ENCODE peak calls at places on chromosomes 5 and 9, in ten cellular contexts. V, G, Q, J, A, O, N, M, D and F are unnamed samples.

GRCh38 chr5:54226215-54226614 is 84.2 kb downstream of the ARL15 start:
- DNase-seq in V (no peak), G (no peak), Q (no peak), J (no peak), A (no peak), O (no peak), N (no peak), M (no peak), D (no peak), F (no peak)

GRCh38 chr5:96569770-96570169 is 92.4 kb upstream of the CAST start:
- DNase-seq in V (peak), G (no peak), Q (no peak), J (no peak), A (no peak), O (no peak), N (no peak), M (no peak), D (no peak), F (no peak)

GRCh38 chr5:7745882-7746735 is 104.8 kb downstream of the CFAP90 start:
- DNase-seq in V (peak), G (peak), Q (peak), J (peak), A (peak), O (peak), N (no peak), M (peak), D (peak), F (no peak)

GRCh38 chr5:139681466-139681865 is 33.3 kb downstream of the CXXC5 start:
- DNase-seq in V (no peak), G (no peak), Q (no peak), J (no peak), A (no peak), O (no peak), N (no peak), M (no peak), D (no peak), F (no peak)

GRCh38 chr9:98162638-98163037 is 29.8 kb downstream of the CORO2A start:
- DNase-seq in V (peak), G (no peak), Q (no peak), J (no peak), A (no peak), O (no peak), N (no peak), M (no peak), D (no peak), F (no peak)

GRCh38 chr5:78705826-78706225 is 57.3 kb upstream of the LHFPL2 start:
- DNase-seq in V (peak), G (no peak), Q (no peak), J (no peak), A (no peak), O (no peak), N (no peak), M (no peak), D (no peak), F (no peak)

GRCh38 chr9:4143951-4144717 is 155.7 kb downstream of the GLIS3 start:
- DNase-seq in V (peak), G (no peak), Q (no peak), J (no peak), A (no peak), O (no peak), N (no peak), M (no peak), D (no peak), F (no peak)

GRCh38 chr9:124492818-124493217 is 14.4 kb downstream of the NR5A1 start:
- DNase-seq in V (no peak), G (no peak), Q (no peak), J (no peak), A (no peak), O (no peak), N (no peak), M (no peak), D (no peak), F (no peak)

GRCh38 chr5:82168294-82168693 is 109.9 kb downstream of the RPS23 start:
- DNase-seq in V (no peak), G (no peak), Q (no peak), J (no peak), A (no peak), O (no peak), N (no peak), M (no peak), D (no peak), F (no peak)

GRCh38 chr9:75088646-75089368 is 493 bp downstream of the OSTF1 start:
- DNase-seq in V (peak), G (no peak), Q (peak), J (peak), A (peak), O (no peak), N (peak), M (peak), D (no peak), F (no peak)

GRCh38 chr9:136292591-136293448 is 11.1 kb downstream of the CCDC187 start:
- DNase-seq in V (no peak), G (no peak), Q (no peak), J (no peak), A (no peak), O (no peak), N (no peak), M (no peak), D (no peak), F (no peak)

GRCh38 chr9:129572517-129572916 is 48.4 kb downstream of the C9orf50 start:
- DNase-seq in V (no peak), G (no peak), Q (no peak), J (no peak), A (no peak), O (no peak), N (no peak), M (no peak), D (no peak), F (no peak)

GRCh38 chr5:154524181-154524580 is 46.2 kb upstream of the HAND1 start:
- DNase-seq in V (no peak), G (no peak), Q (no peak), J (no peak), A (no peak), O (no peak), N (no peak), M (no peak), D (no peak), F (no peak)

GRCh38 chr5:93357686-93358085 is 223.3 kb downstream of the NR2F1-AS1 start:
- DNase-seq in V (peak), G (no peak), Q (no peak), J (no peak), A (no peak), O (no peak), N (no peak), M (no peak), D (no peak), F (no peak)

GRCh38 chr9:129983891-129984290 is 59.1 kb downstream of the FNBP1 start:
- DNase-seq in V (no peak), G (no peak), Q (no peak), J (no peak), A (no peak), O (no peak), N (no peak), M (no peak), D (no peak), F (no peak)

GRCh38 chr9:103372828-103373227 is 377.7 kb downstream of the CYLC2 start:
- DNase-seq in V (no peak), G (no peak), Q (no peak), J (no peak), A (no peak), O (no peak), N (no peak), M (no peak), D (no peak), F (no peak)

GRCh38 chr9:98909935-98910334 is 33.8 kb upstream of the COL15A1 start:
- DNase-seq in V (no peak), G (no peak), Q (peak), J (no peak), A (no peak), O (no peak), N (no peak), M (no peak), D (no peak), F (no peak)

GRCh38 chr9:93684806-93685553 is 108.6 kb downstream of the PHF2 start:
- DNase-seq in V (no peak), G (no peak), Q (no peak), J (no peak), A (no peak), O (no peak), N (no peak), M (no peak), D (no peak), F (no peak)

GRCh38 chr9:133592731-133593409 is 16.3 kb downstream of the FAM163B start:
- DNase-seq in V (no peak), G (no peak), Q (no peak), J (no peak), A (no peak), O (no peak), N (no peak), M (no peak), D (no peak), F (no peak)

GRCh38 chr9:98150164-98150563 is 31.1 kb upstream of the TRIM14 start:
- DNase-seq in V (no peak), G (no peak), Q (no peak), J (no peak), A (no peak), O (no peak), N (no peak), M (no peak), D (no peak), F (no peak)

GRCh38 chr5:160188151-160188967 is 40.9 kb upstream of the FABP6 start:
- DNase-seq in V (no peak), G (peak), Q (peak), J (no peak), A (peak), O (no peak), N (no peak), M (peak), D (no peak), F (no peak)

GRCh38 chr9:132559711-132560110 is 22.7 kb upstream of the BARHL1 start:
- DNase-seq in V (no peak), G (no peak), Q (no peak), J (no peak), A (no peak), O (no peak), N (no peak), M (no peak), D (no peak), F (no peak)

GRCh38 chr9:133950206-133950915 is 41.8 kb downstream of the VAV2 start:
- DNase-seq in V (no peak), G (no peak), Q (no peak), J (no peak), A (peak), O (no peak), N (no peak), M (no peak), D (peak), F (no peak)

GRCh38 chr5:2207966-2208544 is 325.3 kb upstream of the IRX4 start:
- DNase-seq in V (peak), G (no peak), Q (no peak), J (peak), A (no peak), O (no peak), N (no peak), M (peak), D (no peak), F (no peak)

GRCh38 chr5:176812269-176813259 is 2.2 kb downstream of the UNC5A start:
- DNase-seq in V (no peak), G (no peak), Q (no peak), J (no peak), A (peak), O (no peak), N (no peak), M (no peak), D (no peak), F (no peak)

GRCh38 chr5:105508519-105508918 is 1945.9 kb upstream of the NUDT12 start:
- DNase-seq in V (no peak), G (no peak), Q (no peak), J (no peak), A (peak), O (no peak), N (no peak), M (no peak), D (no peak), F (no peak)

GRCh38 chr5:98205691-98206461 is 567.6 kb upstream of the RGMB start:
- DNase-seq in V (peak), G (no peak), Q (no peak), J (no peak), A (no peak), O (no peak), N (no peak), M (no peak), D (no peak), F (no peak)

GRCh38 chr5:72693546-72693945 is 122.9 kb upstream of the TNPO1 start:
- DNase-seq in V (no peak), G (no peak), Q (no peak), J (no peak), A (no peak), O (no peak), N (no peak), M (no peak), D (no peak), F (no peak)

GRCh38 chr9:110320651-110321050 is 17.0 kb downstream of the TXNDC8 start:
- DNase-seq in V (no peak), G (no peak), Q (no peak), J (no peak), A (no peak), O (no peak), N (no peak), M (no peak), D (no peak), F (no peak)

GRCh38 chr5:72330712-72331111 is 10.5 kb downstream of the PTCD2 start:
- DNase-seq in V (no peak), G (no peak), Q (no peak), J (no peak), A (no peak), O (no peak), N (no peak), M (no peak), D (no peak), F (no peak)

GRCh38 chr9:33452828-33453271 is 5.5 kb upstream of the AQP3 start:
- DNase-seq in V (peak), G (no peak), Q (no peak), J (no peak), A (peak), O (peak), N (no peak), M (peak), D (peak), F (peak)

GRCh38 chr9:109953813-109954489 is 174.0 kb downstream of the PALM2AKAP2 start:
- DNase-seq in V (no peak), G (no peak), Q (no peak), J (no peak), A (no peak), O (no peak), N (no peak), M (no peak), D (no peak), F (no peak)

GRCh38 chr5:169803077-169803981 is 166.3 kb downstream of the DOCK2 start:
- DNase-seq in V (no peak), G (no peak), Q (peak), J (no peak), A (peak), O (no peak), N (no peak), M (no peak), D (no peak), F (no peak)
- H3K27ac ChIP-seq in V (no peak), G (no peak), Q (peak), J (no peak), A (peak), O (no peak), N (no peak), M (no peak), D (no peak), F (no peak)

DNA sequence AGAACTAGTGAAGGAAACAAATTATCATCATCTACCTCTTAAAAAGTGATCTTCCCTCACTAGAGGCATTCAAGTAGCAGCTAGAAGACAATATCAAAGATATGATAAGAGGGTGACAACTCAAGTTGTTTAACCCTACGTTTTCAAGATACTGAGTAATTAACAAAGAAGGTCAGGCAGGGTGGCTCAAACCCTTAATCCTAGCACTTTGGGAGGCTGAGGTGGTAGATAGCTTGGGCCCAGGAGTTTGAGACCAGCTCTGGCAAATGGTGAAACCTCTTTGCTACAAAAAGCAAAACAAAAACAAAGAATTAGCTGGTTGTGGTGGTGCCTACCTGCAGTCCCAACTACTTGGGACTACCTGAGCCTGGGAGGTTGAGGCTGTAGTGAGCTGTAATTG is 408.2 kb upstream of the TUSC1 start:
- DNase-seq in V (no peak), G (no peak), Q (no peak), J (no peak), A (no peak), O (no peak), N (no peak), M (no peak), D (no peak), F (no peak)
- H3K27ac ChIP-seq in V (no peak), G (no peak), Q (no peak), J (no peak), A (no peak), O (no peak), N (no peak), M (no peak), D (no peak), F (no peak)

GRCh38 chr5:40384782-40385390 is 294.8 kb upstream of the PTGER4 start:
- DNase-seq in V (no peak), G (no peak), Q (no peak), J (no peak), A (no peak), O (no peak), N (no peak), M (no peak), D (no peak), F (no peak)

GRCh38 chr5:40381676-40382363 is 297.9 kb upstream of the PTGER4 start:
- DNase-seq in V (peak), G (no peak), Q (no peak), J (no peak), A (no peak), O (no peak), N (no peak), M (no peak), D (no peak), F (no peak)

GRCh38 chr5:40383719-40384651 is 295.7 kb upstream of the PTGER4 start:
- DNase-seq in V (peak), G (no peak), Q (no peak), J (no peak), A (peak), O (no peak), N (no peak), M (no peak), D (no peak), F (no peak)

GRCh38 chr5:40386293-40386692 is 293.4 kb upstream of the PTGER4 start:
- DNase-seq in V (peak), G (no peak), Q (no peak), J (no peak), A (peak), O (no peak), N (no peak), M (no peak), D (peak), F (no peak)

GRCh38 chr5:40385544-40385943 is 294.2 kb upstream of the PTGER4 start:
- DNase-seq in V (peak), G (no peak), Q (no peak), J (no peak), A (no peak), O (no peak), N (no peak), M (peak), D (no peak), F (no peak)
- H3K27ac ChIP-seq in V (peak), G (no peak), Q (no peak), J (no peak), A (no peak), O (peak), N (no peak), M (no peak), D (no peak), F (no peak)

GRCh38 chr5:149404746-149405549 is 25.9 kb upstream of the IL17B start:
- DNase-seq in V (peak), G (no peak), Q (no peak), J (no peak), A (peak), O (no peak), N (no peak), M (peak), D (no peak), F (no peak)

GRCh38 chr5:149406203-149406978 is 27.3 kb upstream of the IL17B start:
- DNase-seq in V (no peak), G (peak), Q (no peak), J (no peak), A (peak), O (no peak), N (no peak), M (peak), D (no peak), F (no peak)

GRCh38 chr5:149402291-149402690 is 23.2 kb upstream of the IL17B start:
- DNase-seq in V (no peak), G (no peak), Q (no peak), J (no peak), A (no peak), O (no peak), N (no peak), M (no peak), D (no peak), F (no peak)

GRCh38 chr5:149405550-149406202 is 26.6 kb upstream of the IL17B start:
- DNase-seq in V (no peak), G (no peak), Q (no peak), J (no peak), A (no peak), O (no peak), N (no peak), M (no peak), D (no peak), F (no peak)

DNA sequence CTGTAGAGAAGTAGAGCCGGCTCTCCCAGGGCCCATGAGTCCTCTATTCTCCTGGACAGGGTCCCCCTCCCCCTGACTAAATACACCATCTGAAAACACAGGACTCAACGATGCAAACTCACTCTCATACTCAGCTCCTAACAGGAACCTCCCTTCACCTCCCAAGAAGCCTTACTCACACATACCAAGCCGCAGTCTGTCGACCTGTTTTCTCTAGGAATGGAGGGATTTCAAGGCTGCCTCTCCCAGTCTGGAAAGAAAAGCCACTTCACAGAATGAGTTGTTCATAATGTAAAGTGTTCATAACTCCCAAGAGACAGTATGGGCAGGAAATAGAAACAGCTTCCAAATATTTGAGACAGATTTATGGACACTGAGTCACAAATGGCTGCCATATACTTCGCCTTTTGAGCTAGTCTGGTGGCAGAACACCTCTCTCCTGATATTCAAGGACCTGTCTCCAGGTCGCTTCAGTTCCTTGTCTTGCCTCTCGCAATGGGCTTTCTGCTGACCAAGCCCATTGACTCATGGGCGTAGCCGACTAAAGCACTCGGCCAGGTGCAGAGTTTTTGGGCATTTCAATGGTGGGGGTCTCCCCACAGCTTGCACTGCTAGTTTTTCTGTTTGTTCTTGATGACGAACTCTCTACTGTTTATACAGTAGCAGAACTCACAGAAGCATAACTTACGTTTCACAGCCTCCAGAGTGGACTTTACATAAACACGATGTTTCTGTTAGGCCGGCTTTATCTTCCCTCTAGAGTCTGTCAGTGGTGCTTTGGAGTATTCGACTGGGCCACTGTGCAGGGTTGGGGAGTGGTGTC is 25.0 kb upstream of the IL17B start:
- DNase-seq in V (no peak), G (no peak), Q (no peak), J (no peak), A (peak), O (no peak), N (no peak), M (peak), D (no peak), F (no peak)
- H3K27ac ChIP-seq in V (no peak), G (no peak), Q (peak), J (no peak), A (peak), O (no peak), N (peak), M (peak), D (no peak), F (no peak)

DNA sequence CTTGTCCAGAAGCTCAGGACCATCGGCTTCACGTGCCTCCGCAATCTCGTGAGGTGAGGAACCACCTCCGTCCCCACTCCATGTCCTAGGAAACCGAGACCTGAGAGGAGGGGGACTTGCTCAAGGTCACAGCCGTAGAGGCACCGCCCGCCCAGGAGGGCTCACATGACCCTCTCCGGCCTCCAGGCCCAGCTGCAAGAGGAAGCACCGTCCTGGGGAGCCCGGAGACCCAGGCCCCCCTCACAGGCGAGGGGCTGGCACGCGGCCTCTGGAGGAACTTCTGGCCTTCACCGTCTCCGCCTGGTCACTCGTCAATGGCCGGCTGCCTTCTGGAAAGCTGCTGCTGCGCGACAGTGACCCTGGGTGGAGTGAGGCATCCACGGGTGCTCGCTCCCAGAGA is 24.2 kb downstream of the FAM78A start:
- DNase-seq in V (no peak), G (no peak), Q (no peak), J (no peak), A (no peak), O (no peak), N (no peak), M (no peak), D (peak), F (no peak)
- H3K27ac ChIP-seq in V (no peak), G (no peak), Q (peak), J (peak), A (no peak), O (peak), N (peak), M (no peak), D (peak), F (no peak)